ENCODE peak calls at places on chromosomes 12 and 14, in eight cellular contexts. K, W, U, F, X, O, C and T are unnamed samples.

GRCh38 chr12:101078881-101079280 is 131.2 kb downstream of the SLC5A8 start:
- DNase-seq in K (no peak), W (no peak), O (no peak), U (no peak), F (no peak), X (no peak), C (no peak), T (no peak)

GRCh38 chr14:103501921-103502669 is 20.5 kb downstream of the CKB start:
- DNase-seq in X (no peak), W (no peak), C (no peak), U (no peak), K (no peak), O (no peak), F (no peak), T (peak; percentile 22)

GRCh38 chr12:110813756-110814155 is 33.0 kb upstream of the CCDC63 start:
- DNase-seq in W (no peak), C (no peak), X (no peak), K (no peak), O (no peak), U (no peak), F (no peak), T (no peak)

GRCh38 chr14:96341323-96341722 is 21.8 kb downstream of the ATG2B start:
- DNase-seq in F (no peak), C (no peak), K (no peak), X (no peak), O (no peak), U (no peak), W (no peak), T (no peak)

GRCh38 chr14:85960781-85961180 is 430.8 kb downstream of the FLRT2 start:
- DNase-seq in W (no peak), C (no peak), K (no peak), U (no peak), X (no peak), O (no peak), F (no peak), T (no peak)

GRCh38 chr12:15206338-15206737 is 14.9 kb downstream of the RERG start:
- DNase-seq in F (no peak), C (no peak), U (no peak), O (no peak), W (no peak), K (no peak), X (no peak), T (no peak)

GRCh38 chr12:130829391-130830245 is 9.4 kb downstream of the STX2 start:
- DNase-seq in C (no peak), X (no peak), F (no peak), U (no peak), O (no peak), W (no peak), K (no peak), T (peak; percentile 67)

GRCh38 chr12:31574803-31575573 is 15.9 kb downstream of the DENND5B start:
- DNase-seq in O (no peak), U (no peak), K (no peak), W (peak; percentile 23), X (no peak), F (no peak), C (no peak), T (no peak)

GRCh38 chr12:63955831-63956685 is 111.6 kb downstream of the SRGAP1 start:
- DNase-seq in K (no peak), O (peak; percentile 25), W (no peak), X (no peak), C (no peak), F (no peak), U (no peak), T (peak; percentile 69)

GRCh38 chr12:49983892-49984291 is 11.1 kb downstream of the AQP6 start:
- DNase-seq in O (no peak), W (no peak), U (no peak), F (no peak), X (no peak), K (no peak), C (no peak), T (no peak)

GRCh38 chr12:2980630-2981029 is 21.4 kb downstream of the TEAD4 start:
- DNase-seq in F (no peak), K (no peak), U (no peak), X (no peak), O (no peak), W (no peak), C (no peak), T (no peak)

GRCh38 chr12:88052686-88053085 is 23.5 kb upstream of the C12orf50 start:
- DNase-seq in W (peak; percentile 30), U (no peak), F (no peak), K (peak; percentile 13), X (no peak), C (no peak), O (no peak), T (no peak)

GRCh38 chr14:71467419-71467818 is 464.8 kb upstream of the RGS6 start:
- DNase-seq in X (no peak), K (no peak), W (no peak), U (no peak), C (no peak), F (no peak), O (no peak), T (no peak)

GRCh38 chr12:753401-754237 is 1.2 kb downstream of the WNK1 start:
- DNase-seq in O (peak; percentile 16), U (peak; percentile 59), X (peak; percentile 89), F (peak; percentile 51), W (no peak), K (peak; percentile 63), C (no peak), T (peak; percentile 80)

GRCh38 chr12:80412343-80412953 is 31.6 kb upstream of the PTPRQ start:
- DNase-seq in C (no peak), X (no peak), W (peak; percentile 40), O (no peak), F (no peak), K (no peak), U (no peak), T (no peak)

GRCh38 chr14:70186826-70187483 is 1.8 kb downstream of the SLC8A3 start:
- DNase-seq in K (peak; percentile 10), C (no peak), U (no peak), F (no peak), O (no peak), W (no peak), X (peak; percentile 25), T (peak; percentile 64)

GRCh38 chr12:124542021-124542941 is 25.1 kb downstream of the NCOR2 start:
- DNase-seq in U (no peak), F (no peak), W (no peak), O (no peak), C (no peak), K (no peak), X (peak; percentile 81), T (no peak)

GRCh38 chr12:70364695-70365397 is 1.2 kb upstream of the KCNMB4 start:
- DNase-seq in K (no peak), X (no peak), F (no peak), W (no peak), U (no peak), O (no peak), C (no peak), T (no peak)
- H3K27me3 ChIP-seq in K (peaks cover 78% of the 10 kb centered on the region), X (peaks cover 7% of the 10 kb centered on the region), F (peaks cover 21% of the 10 kb centered on the region), W (peaks cover 21% of the 10 kb centered on the region), U (no peaks in the 10 kb centered on the region), O (no peaks in the 10 kb centered on the region), C (peaks cover 46% of the 10 kb centered on the region), T (peaks cover 3% of the 10 kb centered on the region)

DNA sequence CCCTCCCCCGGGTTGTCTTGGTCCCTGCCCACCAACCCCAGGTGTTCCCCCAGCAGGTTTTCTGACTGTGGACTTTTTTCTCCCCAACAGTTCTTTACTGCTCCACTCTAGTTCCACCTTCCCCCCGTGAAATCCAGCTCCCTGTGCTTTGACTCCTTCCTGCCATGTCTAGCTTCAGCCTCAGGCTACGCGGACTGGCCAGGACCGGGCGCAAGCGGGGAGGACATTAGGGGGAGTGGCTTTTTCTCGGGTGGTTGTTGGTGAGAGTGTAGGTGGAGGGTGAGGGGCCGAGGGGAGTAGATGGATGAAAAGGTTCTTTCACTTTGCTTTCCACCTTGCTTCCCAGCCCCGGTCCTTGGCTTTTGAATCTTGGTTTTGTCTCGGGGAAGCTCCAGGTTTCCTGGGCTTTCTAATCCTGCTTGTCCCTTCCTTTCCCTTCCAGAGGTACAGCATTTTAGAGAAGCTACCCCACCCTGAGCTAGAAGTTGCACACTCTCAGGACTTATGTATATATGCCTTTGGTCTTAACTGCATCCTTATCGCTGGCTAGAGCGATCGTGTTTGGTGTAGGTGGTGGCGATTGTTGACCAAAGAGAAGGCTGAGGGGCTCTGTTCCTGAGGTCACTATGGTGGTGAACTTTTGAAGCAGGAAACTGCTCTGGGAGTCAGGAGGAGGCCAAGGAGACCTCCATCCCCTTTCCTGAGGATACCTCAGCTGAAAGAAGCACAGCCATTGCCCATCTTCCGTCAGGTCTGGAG is 754 bp downstream of the PIP4K2C start:
- DNase-seq in W (no peak), X (peak; percentile 72), O (no peak), F (peak; percentile 34), U (no peak), K (peak; percentile 23), C (no peak), T (no peak)
- TF ChIP-seq EP300 in W (no peak), X (no peak), O (no peak), F (no peak), U (no peak), K (no peak), C (no peak), T (no peak)

GRCh38 chr12:21797539-21797938 is 23.0 kb upstream of the KCNJ8 start:
- DNase-seq in U (no peak), O (no peak), X (no peak), F (no peak), W (no peak), K (no peak), C (no peak), T (no peak)
- H3K27me3 ChIP-seq in U (no peaks in the 10 kb centered on the region), O (no peaks in the 10 kb centered on the region), X (no peaks in the 10 kb centered on the region), F (no peaks in the 10 kb centered on the region), W (no peaks in the 10 kb centered on the region), K (no peaks in the 10 kb centered on the region), C (no peaks in the 10 kb centered on the region), T (no peaks in the 10 kb centered on the region)

GRCh38 chr14:74510211-74510931 is 16.8 kb downstream of the ISCA2 start:
- DNase-seq in K (no peak), X (peak; percentile 53), U (no peak), O (no peak), C (no peak), W (peak; percentile 25), F (no peak), T (peak; percentile 63)

GRCh38 chr14:74514471-74514932 is 20.9 kb downstream of the ISCA2 start:
- DNase-seq in W (peak; percentile 25), F (no peak), K (peak; percentile 20), C (no peak), U (no peak), O (no peak), X (no peak), T (no peak)

GRCh38 chr14:74511966-74512365 is 18.4 kb downstream of the ISCA2 start:
- DNase-seq in U (no peak), K (no peak), C (no peak), O (no peak), F (no peak), X (no peak), W (no peak), T (peak; percentile 36)

GRCh38 chr14:74510955-74511354 is 17.4 kb downstream of the ISCA2 start:
- DNase-seq in X (peak; percentile 37), F (no peak), C (no peak), W (no peak), U (no peak), K (no peak), O (no peak), T (peak; percentile 46)

DNA sequence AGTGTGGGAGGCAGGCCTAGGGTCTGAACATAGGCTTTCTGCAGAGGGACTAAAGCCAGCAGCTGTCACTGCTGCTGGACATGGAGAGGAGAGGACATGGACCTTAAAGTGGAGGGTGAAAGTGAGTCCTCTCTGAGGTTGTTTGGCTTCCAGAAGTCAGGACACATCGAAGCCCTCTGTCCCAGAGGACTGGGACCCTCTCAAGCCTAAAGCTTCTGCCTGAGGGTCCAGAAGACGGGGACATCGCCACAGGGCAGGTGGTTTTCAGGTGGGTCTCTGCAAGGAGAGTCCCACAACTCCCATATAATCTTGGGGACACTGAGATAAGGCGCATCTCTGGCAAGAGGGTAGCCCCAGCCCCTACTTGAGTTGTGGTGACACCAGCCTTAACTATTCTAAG is 18.9 kb downstream of the ISCA2 start:
- DNase-seq in K (no peak), X (no peak), O (no peak), C (no peak), W (no peak), F (no peak), U (no peak), T (peak; percentile 28)
- TF ChIP-seq EP300 in K (no peak), X (no peak), O (no peak), C (no peak), W (no peak), F (no peak), U (no peak), T (no peak)